ENCODE peak calls at places on chromosomes 12 and 14, in ten cellular contexts. One of them, this sample, is unnamed.

GRCh38 chr12:10705655-10706054 is 17.5 kb downstream of the YBX3 start:
- DNase-seq in GDM1: no peak
- DNase-seq in left ventricle myocardium superior: no peak
- DNase-seq in NCI-H510A treated with DMSO at 0.1 percent for 48 hours: no peak
- DNase-seq in NAMALWA: no peak
- DNase-seq in EH: peak; percentile 46
- DNase-seq in islet precursor cell: no peak
- DNase-seq in breast epithelium: no peak
- DNase-seq in SHP77: no peak
- DNase-seq in dermis microvascular lymphatic vessel endothelial cell: no peak
- DNase-seq in this sample: no peak

GRCh38 chr12:3662516-3662915 is 90.4 kb downstream of the CRACR2A start:
- DNase-seq in dermis microvascular lymphatic vessel endothelial cell: no peak
- DNase-seq in left ventricle myocardium superior: no peak
- DNase-seq in EH: peak; percentile 17
- DNase-seq in NCI-H510A treated with DMSO at 0.1 percent for 48 hours: no peak
- DNase-seq in GDM1: no peak
- DNase-seq in breast epithelium: no peak
- DNase-seq in SHP77: no peak
- DNase-seq in NAMALWA: no peak
- DNase-seq in islet precursor cell: no peak
- DNase-seq in this sample: peak; percentile 52

GRCh38 chr14:55536208-55536708 is 43.7 kb upstream of the KTN1 start:
- DNase-seq in NAMALWA: no peak
- DNase-seq in breast epithelium: no peak
- DNase-seq in NCI-H510A treated with DMSO at 0.1 percent for 48 hours: no peak
- DNase-seq in dermis microvascular lymphatic vessel endothelial cell: no peak
- DNase-seq in GDM1: no peak
- DNase-seq in SHP77: no peak
- DNase-seq in left ventricle myocardium superior: no peak
- DNase-seq in islet precursor cell: no peak
- DNase-seq in EH: no peak
- DNase-seq in this sample: no peak

GRCh38 chr14:90091393-90091792 is 29.6 kb downstream of the KCNK13 start:
- DNase-seq in left ventricle myocardium superior: no peak
- DNase-seq in EH: peak; percentile 90
- DNase-seq in GDM1: no peak
- DNase-seq in NCI-H510A treated with DMSO at 0.1 percent for 48 hours: no peak
- DNase-seq in SHP77: no peak
- DNase-seq in dermis microvascular lymphatic vessel endothelial cell: no peak
- DNase-seq in NAMALWA: no peak
- DNase-seq in breast epithelium: no peak
- DNase-seq in islet precursor cell: peak; percentile 10
- DNase-seq in this sample: no peak

GRCh38 chr14:53946071-53946403 is 10.6 kb downstream of the BMP4 start:
- DNase-seq in NCI-H510A treated with DMSO at 0.1 percent for 48 hours: no peak
- DNase-seq in islet precursor cell: no peak
- DNase-seq in EH: no peak
- DNase-seq in dermis microvascular lymphatic vessel endothelial cell: no peak
- DNase-seq in left ventricle myocardium superior: no peak
- DNase-seq in SHP77: no peak
- DNase-seq in GDM1: no peak
- DNase-seq in breast epithelium: no peak
- DNase-seq in NAMALWA: no peak
- DNase-seq in this sample: no peak

GRCh38 chr12:131947482-131948027 is 2.2 kb upstream of the EP400 start:
- DNase-seq in islet precursor cell: peak; percentile 53
- DNase-seq in EH: no peak
- DNase-seq in left ventricle myocardium superior: no peak
- DNase-seq in NAMALWA: no peak
- DNase-seq in breast epithelium: no peak
- DNase-seq in dermis microvascular lymphatic vessel endothelial cell: no peak
- DNase-seq in GDM1: no peak
- DNase-seq in NCI-H510A treated with DMSO at 0.1 percent for 48 hours: no peak
- DNase-seq in SHP77: no peak
- DNase-seq in this sample: peak; percentile 40

GRCh38 chr12:54191550-54192022 is 2.8 kb upstream of the SMUG1 start:
- DNase-seq in GDM1: peak; percentile 59
- DNase-seq in dermis microvascular lymphatic vessel endothelial cell: peak; percentile 67
- DNase-seq in SHP77: peak; percentile 62
- DNase-seq in breast epithelium: peak; percentile 81
- DNase-seq in EH: peak; percentile 87
- DNase-seq in NCI-H510A treated with DMSO at 0.1 percent for 48 hours: peak; percentile 78
- DNase-seq in islet precursor cell: peak; percentile 95
- DNase-seq in left ventricle myocardium superior: peak; percentile 81
- DNase-seq in NAMALWA: peak; percentile 91
- DNase-seq in this sample: peak; percentile 88

GRCh38 chr12:49507139-49507538 is 31.7 kb upstream of the KCNH3 start:
- DNase-seq in breast epithelium: no peak
- DNase-seq in left ventricle myocardium superior: no peak
- DNase-seq in NAMALWA: no peak
- DNase-seq in dermis microvascular lymphatic vessel endothelial cell: peak; percentile 78
- DNase-seq in EH: peak; percentile 95
- DNase-seq in GDM1: no peak
- DNase-seq in NCI-H510A treated with DMSO at 0.1 percent for 48 hours: no peak
- DNase-seq in islet precursor cell: no peak
- DNase-seq in SHP77: no peak
- DNase-seq in this sample: no peak

GRCh38 chr12:70355972-70356371 is 10.1 kb upstream of the KCNMB4 start:
- DNase-seq in left ventricle myocardium superior: no peak
- DNase-seq in SHP77: no peak
- DNase-seq in NAMALWA: no peak
- DNase-seq in GDM1: no peak
- DNase-seq in breast epithelium: no peak
- DNase-seq in islet precursor cell: no peak
- DNase-seq in EH: no peak
- DNase-seq in NCI-H510A treated with DMSO at 0.1 percent for 48 hours: no peak
- DNase-seq in dermis microvascular lymphatic vessel endothelial cell: no peak
- DNase-seq in this sample: no peak

GRCh38 chr12:103915306-103915705 is 14.9 kb upstream of the HSP90B1 start:
- DNase-seq in GDM1: no peak
- DNase-seq in islet precursor cell: no peak
- DNase-seq in SHP77: peak; percentile 8
- DNase-seq in EH: peak; percentile 26
- DNase-seq in dermis microvascular lymphatic vessel endothelial cell: no peak
- DNase-seq in breast epithelium: no peak
- DNase-seq in left ventricle myocardium superior: no peak
- DNase-seq in NCI-H510A treated with DMSO at 0.1 percent for 48 hours: no peak
- DNase-seq in NAMALWA: no peak
- DNase-seq in this sample: no peak

GRCh38 chr14:29652586-29652985 is 275.1 kb downstream of the PRKD1 start:
- DNase-seq in SHP77: no peak
- DNase-seq in GDM1: no peak
- DNase-seq in left ventricle myocardium superior: no peak
- DNase-seq in islet precursor cell: no peak
- DNase-seq in EH: peak; percentile 21
- DNase-seq in dermis microvascular lymphatic vessel endothelial cell: no peak
- DNase-seq in NCI-H510A treated with DMSO at 0.1 percent for 48 hours: no peak
- DNase-seq in breast epithelium: no peak
- DNase-seq in NAMALWA: no peak
- DNase-seq in this sample: no peak

GRCh38 chr12:50365709-50366406 is 30.6 kb downstream of the FAM186A start:
- DNase-seq in NAMALWA: no peak
- DNase-seq in left ventricle myocardium superior: no peak
- DNase-seq in NCI-H510A treated with DMSO at 0.1 percent for 48 hours: no peak
- DNase-seq in GDM1: no peak
- DNase-seq in EH: no peak
- DNase-seq in islet precursor cell: peak; percentile 32
- DNase-seq in SHP77: no peak
- DNase-seq in breast epithelium: no peak
- DNase-seq in dermis microvascular lymphatic vessel endothelial cell: no peak
- DNase-seq in this sample: no peak

GRCh38 chr14:32319368-32320049 is 9.6 kb upstream of the AKAP6 start:
- DNase-seq in dermis microvascular lymphatic vessel endothelial cell: peak; percentile 7
- DNase-seq in breast epithelium: no peak
- DNase-seq in GDM1: no peak
- DNase-seq in NAMALWA: no peak
- DNase-seq in left ventricle myocardium superior: no peak
- DNase-seq in NCI-H510A treated with DMSO at 0.1 percent for 48 hours: no peak
- DNase-seq in EH: no peak
- DNase-seq in SHP77: no peak
- DNase-seq in islet precursor cell: no peak
- DNase-seq in this sample: no peak

GRCh38 chr12:96493101-96493500 is 3.7 kb downstream of the CFAP54 start:
- DNase-seq in breast epithelium: no peak
- DNase-seq in left ventricle myocardium superior: no peak
- DNase-seq in SHP77: no peak
- DNase-seq in GDM1: no peak
- DNase-seq in islet precursor cell: no peak
- DNase-seq in NCI-H510A treated with DMSO at 0.1 percent for 48 hours: no peak
- DNase-seq in NAMALWA: no peak
- DNase-seq in EH: peak; percentile 57
- DNase-seq in dermis microvascular lymphatic vessel endothelial cell: no peak
- DNase-seq in this sample: no peak

GRCh38 chr14:64727551-64728071 is 23.4 kb downstream of the PLEKHG3 start:
- DNase-seq in EH: no peak
- DNase-seq in islet precursor cell: peak; percentile 46
- DNase-seq in breast epithelium: no peak
- DNase-seq in dermis microvascular lymphatic vessel endothelial cell: no peak
- DNase-seq in NAMALWA: no peak
- DNase-seq in left ventricle myocardium superior: no peak
- DNase-seq in SHP77: no peak
- DNase-seq in GDM1: no peak
- DNase-seq in NCI-H510A treated with DMSO at 0.1 percent for 48 hours: no peak
- DNase-seq in this sample: no peak

GRCh38 chr12:82097438-82097837 is 260.7 kb downstream of the CCDC59 start:
- DNase-seq in GDM1: no peak
- DNase-seq in EH: no peak
- DNase-seq in SHP77: no peak
- DNase-seq in NCI-H510A treated with DMSO at 0.1 percent for 48 hours: no peak
- DNase-seq in left ventricle myocardium superior: no peak
- DNase-seq in NAMALWA: no peak
- DNase-seq in islet precursor cell: no peak
- DNase-seq in breast epithelium: no peak
- DNase-seq in dermis microvascular lymphatic vessel endothelial cell: no peak
- DNase-seq in this sample: no peak

GRCh38 chr12:88946377-88946997 is 366.2 kb upstream of the KITLG start:
- DNase-seq in EH: peak; percentile 93
- DNase-seq in islet precursor cell: peak; percentile 71
- DNase-seq in dermis microvascular lymphatic vessel endothelial cell: no peak
- DNase-seq in GDM1: peak; percentile 4
- DNase-seq in left ventricle myocardium superior: no peak
- DNase-seq in SHP77: no peak
- DNase-seq in NAMALWA: peak; percentile 58
- DNase-seq in breast epithelium: no peak
- DNase-seq in NCI-H510A treated with DMSO at 0.1 percent for 48 hours: no peak
- DNase-seq in this sample: peak; percentile 81

GRCh38 chr12:116969615-116970575 is 59.1 kb downstream of the FBXW8 start:
- DNase-seq in EH: peak; percentile 42
- DNase-seq in islet precursor cell: no peak
- DNase-seq in breast epithelium: no peak
- DNase-seq in GDM1: no peak
- DNase-seq in left ventricle myocardium superior: peak; percentile 83
- DNase-seq in SHP77: no peak
- DNase-seq in dermis microvascular lymphatic vessel endothelial cell: no peak
- DNase-seq in NCI-H510A treated with DMSO at 0.1 percent for 48 hours: no peak
- DNase-seq in NAMALWA: no peak
- DNase-seq in this sample: no peak

GRCh38 chr12:65786041-65786440 is 38.2 kb upstream of the HMGA2 start:
- DNase-seq in NCI-H510A treated with DMSO at 0.1 percent for 48 hours: no peak
- DNase-seq in EH: no peak
- DNase-seq in breast epithelium: no peak
- DNase-seq in islet precursor cell: no peak
- DNase-seq in NAMALWA: no peak
- DNase-seq in GDM1: no peak
- DNase-seq in left ventricle myocardium superior: no peak
- DNase-seq in dermis microvascular lymphatic vessel endothelial cell: no peak
- DNase-seq in SHP77: no peak
- DNase-seq in this sample: no peak

GRCh38 chr14:104138098-104138890 is at the start of gene KIF26A:
- DNase-seq in breast epithelium: no peak
- DNase-seq in GDM1: no peak
- DNase-seq in islet precursor cell: peak; percentile 86
- DNase-seq in SHP77: peak; percentile 55
- DNase-seq in NCI-H510A treated with DMSO at 0.1 percent for 48 hours: peak; percentile 77
- DNase-seq in EH: no peak
- DNase-seq in dermis microvascular lymphatic vessel endothelial cell: no peak
- DNase-seq in left ventricle myocardium superior: peak; percentile 68
- DNase-seq in NAMALWA: no peak
- DNase-seq in this sample: no peak

GRCh38 chr14:85531594-85532391 is 1.8 kb downstream of the FLRT2 start:
- DNase-seq in NAMALWA: no peak
- DNase-seq in SHP77: no peak
- DNase-seq in islet precursor cell: peak; percentile 80
- DNase-seq in breast epithelium: peak; percentile 59
- DNase-seq in left ventricle myocardium superior: peak; percentile 67
- DNase-seq in EH: peak; percentile 79
- DNase-seq in GDM1: no peak
- DNase-seq in NCI-H510A treated with DMSO at 0.1 percent for 48 hours: peak; percentile 84
- DNase-seq in dermis microvascular lymphatic vessel endothelial cell: peak; percentile 75
- DNase-seq in this sample: no peak

GRCh38 chr14:68978550-68978911 is 571 bp downstream of the ACTN1 start:
- DNase-seq in NAMALWA: no peak
- DNase-seq in GDM1: no peak
- DNase-seq in SHP77: no peak
- DNase-seq in breast epithelium: peak; percentile 80
- DNase-seq in islet precursor cell: peak; percentile 76
- DNase-seq in left ventricle myocardium superior: peak; percentile 80
- DNase-seq in dermis microvascular lymphatic vessel endothelial cell: no peak
- DNase-seq in EH: peak; percentile 64
- DNase-seq in NCI-H510A treated with DMSO at 0.1 percent for 48 hours: peak; percentile 59
- DNase-seq in this sample: peak; percentile 68

GRCh38 chr12:126772171-126772864 is 1494.7 kb upstream of the TMEM132C start:
- DNase-seq in breast epithelium: no peak
- DNase-seq in GDM1: peak; percentile 45
- DNase-seq in NAMALWA: peak; percentile 9
- DNase-seq in NCI-H510A treated with DMSO at 0.1 percent for 48 hours: no peak
- DNase-seq in dermis microvascular lymphatic vessel endothelial cell: no peak
- DNase-seq in SHP77: peak; percentile 33
- DNase-seq in left ventricle myocardium superior: no peak
- DNase-seq in EH: peak; percentile 58
- DNase-seq in islet precursor cell: no peak
- DNase-seq in this sample: peak; percentile 63

GRCh38 chr12:12433203-12433731 is 76.4 kb downstream of the BORCS5 start:
- DNase-seq in EH: no peak
- DNase-seq in NCI-H510A treated with DMSO at 0.1 percent for 48 hours: no peak
- DNase-seq in SHP77: no peak
- DNase-seq in left ventricle myocardium superior: no peak
- DNase-seq in breast epithelium: no peak
- DNase-seq in dermis microvascular lymphatic vessel endothelial cell: no peak
- DNase-seq in NAMALWA: no peak
- DNase-seq in GDM1: no peak
- DNase-seq in islet precursor cell: no peak
- DNase-seq in this sample: no peak

GRCh38 chr14:24143511-24143910 is 2.1 kb upstream of the EMC9 start:
- DNase-seq in breast epithelium: no peak
- DNase-seq in dermis microvascular lymphatic vessel endothelial cell: no peak
- DNase-seq in islet precursor cell: no peak
- DNase-seq in NCI-H510A treated with DMSO at 0.1 percent for 48 hours: no peak
- DNase-seq in NAMALWA: no peak
- DNase-seq in EH: peak; percentile 22
- DNase-seq in left ventricle myocardium superior: no peak
- DNase-seq in SHP77: no peak
- DNase-seq in GDM1: no peak
- DNase-seq in this sample: peak; percentile 83

GRCh38 chr12:24025153-24025798 is 75.8 kb upstream of the SOX5 start:
- DNase-seq in GDM1: no peak
- DNase-seq in SHP77: no peak
- DNase-seq in islet precursor cell: no peak
- DNase-seq in dermis microvascular lymphatic vessel endothelial cell: no peak
- DNase-seq in EH: no peak
- DNase-seq in NAMALWA: peak; percentile 30
- DNase-seq in breast epithelium: no peak
- DNase-seq in left ventricle myocardium superior: no peak
- DNase-seq in NCI-H510A treated with DMSO at 0.1 percent for 48 hours: no peak
- DNase-seq in this sample: peak; percentile 17

GRCh38 chr12:3204716-3205617 is 127.8 kb downstream of the TSPAN9 start:
- DNase-seq in EH: no peak
- DNase-seq in dermis microvascular lymphatic vessel endothelial cell: no peak
- DNase-seq in left ventricle myocardium superior: peak; percentile 54
- DNase-seq in SHP77: no peak
- DNase-seq in islet precursor cell: no peak
- DNase-seq in NCI-H510A treated with DMSO at 0.1 percent for 48 hours: no peak
- DNase-seq in NAMALWA: no peak
- DNase-seq in GDM1: no peak
- DNase-seq in breast epithelium: no peak
- DNase-seq in this sample: no peak

GRCh38 chr12:40104461-40105264 is 1.2 kb downstream of the SLC2A13 start:
- DNase-seq in GDM1: no peak
- DNase-seq in breast epithelium: peak; percentile 51
- DNase-seq in NCI-H510A treated with DMSO at 0.1 percent for 48 hours: no peak
- DNase-seq in islet precursor cell: no peak
- DNase-seq in left ventricle myocardium superior: no peak
- DNase-seq in NAMALWA: peak; percentile 15
- DNase-seq in dermis microvascular lymphatic vessel endothelial cell: no peak
- DNase-seq in EH: peak; percentile 6
- DNase-seq in SHP77: peak; percentile 5
- DNase-seq in this sample: no peak